ENCODE peak calls at places on chromosomes 4 and X, in five cellular contexts. W is PC-3, V is H9, P is HCT116, C is MM.1S. B is an unnamed sample.

GRCh38 chr4:46270986-46271596 is 118.8 kb downstream of the GABRA2 start:
- DNase-seq in W (peak; percentile 38), V (no peak), P (no peak), C (peak; percentile 53), B (no peak)

GRCh38 chr4:107252621-107253020 is 216.5 kb upstream of the DKK2 start:
- DNase-seq in W (no peak), V (no peak), P (no peak), C (no peak), B (no peak)

GRCh38 chrX:107730991-107731766 is 44.4 kb downstream of the TSC22D3 start:
- DNase-seq in W (peak; percentile 54), V (no peak), P (no peak), C (no peak), B (no peak)

GRCh38 chr4:55793479-55793878 is 26.1 kb upstream of the EXOC1L start:
- DNase-seq in W (no peak), V (no peak), P (no peak), C (no peak), B (no peak)

GRCh38 chr4:14787894-14788293 is 214.4 kb upstream of the CPEB2 start:
- DNase-seq in W (peak; percentile 24), V (peak; percentile 58), P (no peak), C (peak; percentile 56), B (no peak)

GRCh38 chrX:54494970-54495813 is 842 bp downstream of the FGD1 start:
- DNase-seq in W (peak; percentile 28), V (no peak), P (no peak), C (no peak), B (no peak)

GRCh38 chrX:13518126-13518525 is 51.3 kb upstream of the EGFL6 start:
- DNase-seq in W (peak; percentile 3), V (no peak), P (no peak), C (no peak), B (no peak)

GRCh38 chr4:104677122-104677521 is 182.4 kb upstream of the CXXC4 start:
- DNase-seq in W (no peak), V (peak; percentile 25), P (no peak), C (no peak), B (no peak)

GRCh38 chr4:25928956-25929336 is 14.9 kb downstream of the SMIM20 start:
- DNase-seq in W (no peak), V (no peak), P (no peak), C (no peak), B (no peak)

GRCh38 chr4:39613093-39613656 is 25.5 kb downstream of the SMIM14 start:
- DNase-seq in W (peak; percentile 68), V (no peak), P (no peak), C (no peak), B (no peak)

GRCh38 chr4:71290074-71290473 is 48.7 kb upstream of the SLC4A4 start:
- DNase-seq in W (peak; percentile 57), V (no peak), P (no peak), C (no peak), B (no peak)

GRCh38 chrX:38375888-38376287 is 23.5 kb downstream of the OTC start:
- DNase-seq in W (peak; percentile 34), V (no peak), P (peak; percentile 0), C (peak; percentile 21), B (peak; percentile 6)

GRCh38 chrX:149629730-149630387 is 1.7 kb downstream of the TMEM185A start:
- DNase-seq in W (no peak), V (no peak), P (no peak), C (no peak), B (no peak)

GRCh38 chr4:134862116-134862515 is 660.5 kb upstream of the PABPC4L start:
- DNase-seq in W (peak; percentile 32), V (no peak), P (no peak), C (no peak), B (no peak)

GRCh38 chrX:12770440-12770839 is 20.8 kb upstream of the PRPS2 start:
- DNase-seq in W (peak; percentile 68), V (no peak), P (no peak), C (peak; percentile 27), B (no peak)

GRCh38 chr4:123896446-123897071 is 500.0 kb downstream of the SPRY1 start:
- DNase-seq in W (no peak), V (no peak), P (no peak), C (no peak), B (no peak)

GRCh38 chr4:4430492-4431195 is 43.7 kb downstream of the NSG1 start:
- DNase-seq in W (peak; percentile 54), V (peak; percentile 74), P (peak; percentile 39), C (peak; percentile 66), B (peak; percentile 67)

GRCh38 chr4:136706942-136707341 is 825.4 kb downstream of the PCDH18 start:
- DNase-seq in W (no peak), V (no peak), P (no peak), C (no peak), B (no peak)

GRCh38 chr4:127533028-127533700 is 99.6 kb upstream of the INTU start:
- DNase-seq in W (no peak), V (no peak), P (no peak), C (no peak), B (no peak)

GRCh38 chrX:15151267-15152196 is 118.4 kb downstream of the ASB9 start:
- DNase-seq in W (peak; percentile 12), V (no peak), P (no peak), C (no peak), B (no peak)

GRCh38 chrX:17812763-17813162 is 48.3 kb downstream of the RAI2 start:
- DNase-seq in W (peak; percentile 37), V (no peak), P (no peak), C (no peak), B (no peak)

GRCh38 chrX:10617186-10617963 is 3.0 kb downstream of the MID1 start:
- DNase-seq in W (peak; percentile 28), V (no peak), P (no peak), C (no peak), B (no peak)

GRCh38 chr4:82865592-82865991 is 25.4 kb downstream of the SEC31A start:
- DNase-seq in W (peak; percentile 54), V (no peak), P (no peak), C (peak; percentile 46), B (peak; percentile 34)

GRCh38 chr4:93731448-93731847 is 97.1 kb upstream of the ATOH1 start:
- DNase-seq in W (peak; percentile 35), V (no peak), P (no peak), C (no peak), B (no peak)

GRCh38 chr4:87044511-87045369 is 109.9 kb downstream of the AFF1 start:
- DNase-seq in W (no peak), V (no peak), P (no peak), C (no peak), B (no peak)

GRCh38 chr4:139790291-139790690 is 124.7 kb downstream of the MGST2 start:
- DNase-seq in W (no peak), V (no peak), P (no peak), C (no peak), B (no peak)

GRCh38 chr4:139785356-139785755 is 119.7 kb downstream of the MGST2 start:
- DNase-seq in W (no peak), V (no peak), P (no peak), C (no peak), B (no peak)

GRCh38 chr4:139783761-139784484 is 118.3 kb downstream of the MGST2 start:
- DNase-seq in W (no peak), V (no peak), P (no peak), C (no peak), B (no peak)

GRCh38 chr4:139789096-139789495 is 123.5 kb downstream of the MGST2 start:
- DNase-seq in W (no peak), V (no peak), P (no peak), C (no peak), B (no peak)

DNA sequence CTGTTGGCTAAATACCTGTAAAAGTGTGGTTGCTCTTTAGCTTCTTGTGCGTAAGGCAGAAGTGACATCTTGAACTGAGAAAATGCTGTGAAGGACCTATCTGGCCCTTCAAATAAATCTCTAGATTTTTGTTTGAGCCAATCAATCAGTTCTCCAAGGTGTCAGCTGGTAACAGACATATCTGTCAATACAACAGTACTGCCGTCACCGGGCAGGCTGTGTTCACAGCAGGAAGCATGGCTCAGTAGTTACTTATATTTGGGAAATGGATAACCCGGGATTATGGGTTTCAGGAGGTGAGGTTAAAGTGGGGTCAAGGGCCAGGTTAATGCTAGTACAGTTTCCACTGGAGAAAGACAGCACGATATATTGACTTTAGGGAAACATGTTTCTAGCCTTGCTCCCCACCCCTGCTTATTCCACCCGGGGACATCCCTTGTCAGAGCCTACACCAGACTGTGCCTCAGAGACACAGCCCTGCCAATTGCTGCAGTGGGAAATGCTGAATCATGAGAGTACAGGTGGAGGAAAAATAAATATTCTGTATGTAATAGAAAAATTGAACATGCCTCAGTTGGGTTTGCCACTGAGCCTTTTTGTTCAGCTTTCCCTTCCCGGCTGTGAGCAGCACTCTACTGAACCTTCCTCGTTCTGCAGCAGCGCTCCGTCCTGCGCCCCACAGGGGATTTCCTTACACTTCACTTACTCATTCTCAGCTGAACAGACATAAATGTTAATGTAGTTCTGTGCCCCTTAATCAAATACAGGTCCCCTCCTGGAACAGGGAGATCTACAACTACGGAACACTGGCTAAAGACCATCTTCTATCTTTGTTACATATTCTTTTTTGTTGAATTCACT is 121.1 kb downstream of the MGST2 start:
- DNase-seq in W (no peak), V (no peak), P (no peak), C (no peak), B (no peak)
- H3K4me2 ChIP-seq in W (no peak overlapping the region), V (no peak overlapping the region), P (no peak overlapping the region), C (no peak overlapping the region), B (no peak overlapping the region)

DNA sequence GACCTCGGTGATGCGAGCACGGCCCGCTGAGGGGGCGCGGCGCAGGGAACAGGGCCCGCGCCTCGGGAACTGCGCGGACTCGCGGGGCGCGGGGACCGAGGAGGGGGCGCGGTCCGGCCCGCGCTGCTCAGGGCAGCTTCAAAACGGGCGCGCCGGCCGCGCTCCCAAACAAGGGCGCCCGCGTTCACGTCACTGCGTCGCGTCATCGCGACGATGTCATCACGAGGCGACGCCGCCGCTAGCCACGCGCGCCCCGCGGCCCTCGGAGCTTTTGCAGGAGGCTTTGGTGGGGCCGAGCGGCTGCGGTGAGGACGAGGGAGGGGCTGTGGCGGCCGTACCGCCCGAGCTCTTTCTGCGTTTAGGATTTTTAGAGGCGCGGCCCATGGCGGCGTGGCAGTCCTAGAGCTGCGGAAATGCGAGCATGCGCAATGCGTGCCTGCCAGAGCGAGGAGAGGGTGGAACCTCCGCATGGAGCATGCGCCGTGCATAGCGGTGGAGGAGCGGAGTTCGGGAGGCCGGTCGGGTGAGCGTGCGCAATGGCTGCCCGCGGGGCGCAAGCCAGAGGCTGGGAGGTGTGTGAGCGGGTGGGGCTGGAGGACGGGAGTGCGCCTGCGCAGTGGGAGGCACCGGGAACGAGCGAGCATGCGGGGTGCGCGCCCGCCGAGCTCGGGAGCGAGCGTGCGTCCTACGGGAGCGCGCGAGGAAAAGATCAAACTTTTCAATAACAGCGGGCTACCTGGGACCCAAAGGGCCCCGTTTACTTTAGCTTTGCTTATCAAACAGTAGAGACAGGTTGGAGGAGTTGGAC is at the start of gene PPP2R3B:
- DNase-seq in W (peak; percentile 95), V (peak; percentile 99), P (peak; percentile 91), C (peak; percentile 92), B (peak; percentile 98)
- H3K9ac ChIP-seq in W (peak within 1 kb of the TSS; percentile 100), V (peak within 1 kb of the TSS; percentile 92), P (peak within 1 kb of the TSS; percentile 89), C (peak within 1 kb of the TSS; percentile 100), B (peak within 1 kb of the TSS; percentile 93)

GRCh38 chr4:81255524-81255923 is 40.5 kb upstream of the PRKG2 start:
- DNase-seq in W (peak; percentile 30), V (no peak), P (no peak), C (no peak), B (no peak)
- H3K4me2 ChIP-seq in W (no peak overlapping the region), V (no peak overlapping the region), P (no peak overlapping the region), C (no peak overlapping the region), B (no peak overlapping the region)

DNA sequence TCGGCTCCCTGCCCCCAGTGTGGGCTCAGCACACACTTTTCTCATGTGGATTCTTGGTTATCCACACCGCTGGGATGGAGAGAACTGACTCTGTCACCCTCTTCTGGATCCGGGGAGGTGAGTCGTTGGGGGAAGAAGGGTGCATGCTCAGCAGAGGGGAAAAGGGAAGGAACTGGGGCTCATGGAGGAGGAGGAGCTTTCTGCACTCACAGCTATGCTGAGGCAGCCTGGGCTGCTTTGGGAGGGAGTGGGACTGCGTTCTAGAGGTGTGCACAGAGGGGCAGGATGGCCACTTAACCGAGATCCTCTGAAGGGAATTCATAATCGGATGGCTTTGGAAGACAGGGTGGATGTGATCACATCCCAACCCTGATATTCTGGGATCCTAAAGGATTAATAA is 51.6 kb downstream of the RTL5 start:
- DNase-seq in W (no peak), V (no peak), P (no peak), C (no peak), B (no peak)
- H3K9ac ChIP-seq in W (no peak overlapping the region), V (no peak overlapping the region), P (no peak overlapping the region), C (no peak overlapping the region), B (no peak overlapping the region)

B was measured in DND-41.